ENCODE peak calls at places on chromosomes 2 and 18, in six cellular contexts. K is foreskin fibroblast, R is GM23248, F is lower leg skin, Z is DND-41, A is brain microvascular endothelial cell. N is an unnamed sample.

GRCh38 chr2:216914491-216914890 is 54.6 kb upstream of the TNP1 start:
- DNase-seq in K (no peak), R (no peak), F (no peak), Z (no peak), A (no peak), N (no peak)

GRCh38 chr2:188346059-188346458 is 54.4 kb downstream of the GULP1 start:
- DNase-seq in K (no peak), R (no peak), F (no peak), Z (no peak), A (no peak), N (no peak)

GRCh38 chr2:120641366-120641771 is 94.3 kb upstream of the GLI2 start:
- DNase-seq in K (peak), R (peak), F (no peak), Z (no peak), A (peak), N (no peak)

GRCh38 chr2:204828191-204828590 is 282.9 kb downstream of the PARD3B start:
- DNase-seq in K (no peak), R (no peak), F (no peak), Z (no peak), A (no peak), N (no peak)

GRCh38 chr2:198127627-198128026 is 323.2 kb downstream of the PLCL1 start:
- DNase-seq in K (peak), R (peak), F (no peak), Z (peak), A (peak), N (peak)

GRCh38 chr2:149180226-149180875 is 141.9 kb downstream of the LYPD6B start:
- DNase-seq in K (no peak), R (peak), F (no peak), Z (no peak), A (no peak), N (no peak)

GRCh38 chr2:58535182-58535581 is 294.1 kb upstream of the FANCL start:
- DNase-seq in K (no peak), R (no peak), F (no peak), Z (no peak), A (no peak), N (no peak)

GRCh38 chr2:144801766-144802165 is 281.8 kb upstream of the ZEB2 start:
- DNase-seq in K (peak), R (peak), F (no peak), Z (no peak), A (peak), N (peak)

GRCh38 chr2:162261032-162261945 is 18.0 kb upstream of the FAP start:
- DNase-seq in K (peak), R (peak), F (peak), Z (peak), A (peak), N (no peak)

GRCh38 chr18:46220116-46220515 is 115.9 kb downstream of the HAUS1 start:
- DNase-seq in K (peak), R (peak), F (no peak), Z (no peak), A (peak), N (peak)

GRCh38 chr2:96819101-96819875 is 3.2 kb downstream of the CNNM3 start:
- DNase-seq in K (no peak), R (no peak), F (no peak), Z (no peak), A (no peak), N (no peak)
- H3K4me3 ChIP-seq in K (no peak), R (no peak), F (no peak), Z (no peak), A (no peak), N (no peak)

GRCh38 chr2:128319773-128320608 is 1.3 kb upstream of the HS6ST1 start:
- DNase-seq in K (no peak), R (no peak), F (no peak), Z (peak), A (no peak), N (no peak)
- H3K4me3 ChIP-seq in K (no peak), R (no peak), F (no peak), Z (peak), A (no peak), N (no peak)

GRCh38 chr18:68713791-68714190 is 1.1 kb downstream of the TMX3 start:
- DNase-seq in K (no peak), R (peak), F (no peak), Z (no peak), A (no peak), N (no peak)
- H3K4me3 ChIP-seq in K (peak), R (peak), F (peak), Z (peak), A (peak), N (peak)

GRCh38 chr2:84894758-84895520 is 10.5 kb upstream of the TMSB10 start:
- DNase-seq in K (no peak), R (peak), F (no peak), Z (peak), A (no peak), N (peak)
- H3K4me3 ChIP-seq in K (no peak), R (no peak), F (no peak), Z (no peak), A (no peak), N (no peak)

GRCh38 chr2:224984641-224985040 is 57.6 kb downstream of the DOCK10 start:
- DNase-seq in K (no peak), R (no peak), F (no peak), Z (no peak), A (no peak), N (no peak)
- H3K4me3 ChIP-seq in K (no peak), R (peak), F (no peak), Z (no peak), A (no peak), N (no peak)

GRCh38 chr2:61492476-61492875 is 21.6 kb upstream of the USP34 start:
- DNase-seq in K (no peak), R (no peak), F (no peak), Z (no peak), A (no peak), N (no peak)
- H3K4me3 ChIP-seq in K (no peak), R (no peak), F (no peak), Z (no peak), A (no peak), N (no peak)

GRCh38 chr2:238288650-238289573 is 502 bp upstream of the PER2 start:
- DNase-seq in K (peak), R (peak), F (peak), Z (peak), A (peak), N (peak)
- H3K4me3 ChIP-seq in K (peak), R (peak), F (peak), Z (peak), A (peak), N (peak)

DNA sequence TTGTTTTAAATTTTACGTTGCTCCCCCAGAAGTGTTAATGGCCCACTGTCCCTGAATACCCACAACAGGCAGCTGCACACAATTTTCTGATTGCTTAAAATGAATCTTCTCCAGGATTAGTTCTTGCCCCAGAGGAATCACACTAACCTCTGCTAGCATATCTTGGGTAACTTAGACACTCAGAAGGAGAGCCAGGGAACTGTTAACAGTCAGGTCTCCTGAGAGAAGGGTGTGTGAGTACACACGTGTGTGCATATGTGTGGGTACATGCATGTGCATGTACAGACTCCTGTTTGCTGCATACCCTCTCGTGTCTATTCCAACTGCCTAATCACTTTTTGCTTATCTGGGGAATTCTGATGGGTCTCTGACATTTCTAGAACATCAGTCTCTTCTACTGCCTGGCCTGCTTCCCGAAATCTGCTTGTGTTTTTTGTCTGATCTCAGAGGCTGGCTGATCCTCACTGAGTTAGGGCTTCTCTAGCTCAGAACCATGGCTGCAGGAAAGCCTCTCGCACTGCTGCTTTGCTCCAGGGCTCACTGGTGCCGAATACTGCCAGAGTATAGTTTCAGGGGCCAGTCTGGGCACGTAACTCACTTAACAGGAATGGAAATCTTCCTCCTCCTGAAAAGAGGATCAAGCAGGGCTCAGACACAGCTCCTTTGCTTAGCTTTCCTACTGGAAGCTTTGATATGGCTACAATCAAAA is 62.8 kb downstream of the PRELID3A start:
- DNase-seq in K (no peak), R (no peak), F (peak), Z (no peak), A (no peak), N (no peak)
- H3K4me3 ChIP-seq in K (no peak), R (no peak), F (no peak), Z (no peak), A (no peak), N (no peak)